ENCODE peak calls at places on chromosome 9, in four cellular contexts. Y is IMR-90, F is A549, W is HepG2. P is an unnamed sample.

GRCh38 chr9:89649045-89649691 is 44.4 kb downstream of the GADD45G start:
- DNase-seq in Y (no peak), F (no peak), W (peak), P (no peak)

GRCh38 chr9:121690316-121690715 is 38.9 kb downstream of the DAB2IP start:
- DNase-seq in Y (no peak), F (no peak), W (no peak), P (no peak)

GRCh38 chr9:86080112-86080579 is 19.2 kb downstream of the GOLM1 start:
- DNase-seq in Y (no peak), F (no peak), W (no peak), P (no peak)

GRCh38 chr9:6897831-6898230 is 140.1 kb downstream of the KDM4C start:
- DNase-seq in Y (no peak), F (no peak), W (peak), P (no peak)

GRCh38 chr9:87007711-87008360 is 60.5 kb upstream of the GAS1 start:
- DNase-seq in Y (peak), F (no peak), W (no peak), P (no peak)

GRCh38 chr9:79692857-79693571 is 121.2 kb downstream of the TLE4 start:
- DNase-seq in Y (peak), F (no peak), W (no peak), P (no peak)

GRCh38 chr9:116467740-116468351 is 219.3 kb upstream of the TRIM32 start:
- DNase-seq in Y (no peak), F (no peak), W (no peak), P (no peak)

GRCh38 chr9:133874061-133874638 is 118.0 kb downstream of the VAV2 start:
- DNase-seq in Y (peak), F (peak), W (no peak), P (no peak)

GRCh38 chr9:129386812-129387177 is 208.7 kb upstream of the IER5L start:
- DNase-seq in Y (no peak), F (no peak), W (no peak), P (no peak)

GRCh38 chr9:121122450-121123032 is 47.8 kb downstream of the CNTRL start:
- DNase-seq in Y (no peak), F (no peak), W (no peak), P (no peak)

GRCh38 chr9:133607381-133607780 is 1.8 kb downstream of the FAM163B start:
- DNase-seq in Y (no peak), F (no peak), W (no peak), P (no peak)

GRCh38 chr9:136996361-136997281 is at the start of gene CLIC3:
- DNase-seq in Y (no peak), F (peak), W (peak), P (peak)

GRCh38 chr9:135482015-135482754 is 2.6 kb downstream of the PPP1R26 start:
- DNase-seq in Y (no peak), F (no peak), W (no peak), P (no peak)

GRCh38 chr9:13139641-13140171 is 139.8 kb downstream of the MPDZ start:
- DNase-seq in Y (peak), F (peak), W (peak), P (no peak)

GRCh38 chr9:100112677-100113336 is 13.8 kb downstream of the INVS start:
- DNase-seq in Y (no peak), F (no peak), W (no peak), P (no peak)

GRCh38 chr9:134065720-134066419 is 2.0 kb downstream of the BRD3 start:
- DNase-seq in Y (peak), F (no peak), W (peak), P (peak)

GRCh38 chr9:124298646-124299235 is 41.0 kb downstream of the NEK6 start:
- DNase-seq in Y (no peak), F (no peak), W (peak), P (no peak)

GRCh38 chr9:79801459-79801858 is 229.7 kb downstream of the TLE4 start:
- DNase-seq in Y (no peak), F (no peak), W (no peak), P (no peak)

GRCh38 chr9:92590386-92590785 is 54.6 kb upstream of the ECM2 start:
- DNase-seq in Y (peak), F (no peak), W (no peak), P (no peak)

GRCh38 chr9:27333241-27334052 is 36.5 kb upstream of the EQTN start:
- DNase-seq in Y (peak), F (peak), W (peak), P (peak)

GRCh38 chr9:109593612-109594011 is 95.5 kb upstream of the PTPN3 start:
- DNase-seq in Y (no peak), F (no peak), W (no peak), P (no peak)

GRCh38 chr9:72958485-72959266 is 5.8 kb upstream of the ALDH1A1 start:
- DNase-seq in Y (no peak), F (peak), W (no peak), P (no peak)

GRCh38 chr9:79672236-79672635 is 100.5 kb downstream of the TLE4 start:
- DNase-seq in Y (no peak), F (no peak), W (no peak), P (no peak)

GRCh38 chr9:129720181-129720864 is 32.5 kb downstream of the PTGES start:
- DNase-seq in Y (no peak), F (peak), W (peak), P (peak)

GRCh38 chr9:97419315-97419867 is 7.5 kb downstream of the TDRD7 start:
- DNase-seq in Y (peak), F (no peak), W (peak), P (no peak)

GRCh38 chr9:99190597-99191283 is 31.0 kb downstream of the ALG2 start:
- DNase-seq in Y (no peak), F (no peak), W (no peak), P (no peak)

GRCh38 chr9:124251188-124251587 is 6.6 kb upstream of the NEK6 start:
- DNase-seq in Y (no peak), F (no peak), W (no peak), P (no peak)

GRCh38 chr9:120440791-120441190 is 139.2 kb downstream of the CDK5RAP2 start:
- DNase-seq in Y (no peak), F (no peak), W (no peak), P (no peak)

GRCh38 chr9:81632599-81632998 is 56.7 kb downstream of the TLE1 start:
- DNase-seq in Y (peak), F (peak), W (no peak), P (no peak)

GRCh38 chr9:97046228-97046627 is 7.3 kb upstream of the CTSV start:
- DNase-seq in Y (peak), F (peak), W (peak), P (no peak)

GRCh38 chr9:71743217-71743705 is 25.1 kb downstream of the CEMIP2 start:
- DNase-seq in Y (peak), F (no peak), W (no peak), P (no peak)

GRCh38 chr9:1870915-1871314 is 144.2 kb upstream of the SMARCA2 start:
- DNase-seq in Y (no peak), F (no peak), W (no peak), P (no peak)

GRCh38 chr9:121299125-121299466 is 31.1 kb downstream of the GSN start:
- DNase-seq in Y (no peak), F (no peak), W (no peak), P (no peak)

GRCh38 chr9:94140791-94141790 is 56.8 kb downstream of the PTPDC1 start:
- DNase-seq in Y (no peak), F (no peak), W (no peak), P (no peak)

GRCh38 chr9:81522721-81523551 is 166.4 kb downstream of the TLE1 start:
- DNase-seq in Y (peak), F (peak), W (peak), P (no peak)

GRCh38 chr9:16033253-16033652 is 480.4 kb downstream of the CCDC171 start:
- DNase-seq in Y (no peak), F (no peak), W (no peak), P (no peak)

GRCh38 chr9:137674307-137675305 is 55.8 kb downstream of the EHMT1 start:
- DNase-seq in Y (no peak), F (no peak), W (no peak), P (no peak)

DNA sequence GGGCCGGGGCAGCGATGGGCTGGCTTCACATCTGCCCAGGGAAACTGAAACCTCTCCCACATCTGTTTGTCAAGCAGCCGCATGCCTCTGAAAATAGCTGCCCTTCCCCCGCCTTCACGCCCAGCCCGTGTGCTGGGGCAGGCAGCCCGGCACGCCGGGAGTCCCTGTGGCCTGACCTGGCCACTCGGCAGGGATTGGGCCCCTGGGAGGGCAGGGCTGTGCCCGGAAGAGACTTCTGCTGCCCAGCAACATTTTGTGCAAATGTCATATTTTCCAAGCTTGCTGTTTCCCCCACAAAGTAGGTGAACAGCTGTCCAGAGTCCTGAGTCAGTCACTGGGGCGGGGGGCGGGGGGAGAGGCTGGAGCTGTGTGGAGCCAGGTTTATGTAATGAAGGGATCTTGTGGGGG is 8.2 kb downstream of the COL27A1 start:
- DNase-seq in Y (peak), F (peak), W (peak), P (no peak)
- TF ChIP-seq MAFK in Y (no peak), F (no peak), W (no peak), P (no peak)

GRCh38 chr9:114155967-114156294 is 594 bp downstream of the COL27A1 start:
- DNase-seq in Y (no peak), F (no peak), W (no peak), P (no peak)

GRCh38 chr9:114154597-114155102 is 687 bp upstream of the COL27A1 start:
- DNase-seq in Y (no peak), F (no peak), W (no peak), P (no peak)

GRCh38 chr9:114155263-114155966 is at the start of gene COL27A1:
- DNase-seq in Y (peak), F (peak), W (peak), P (peak)

GRCh38 chr9:114156311-114156657 is 947 bp downstream of the COL27A1 start:
- DNase-seq in Y (no peak), F (no peak), W (no peak), P (no peak)

GRCh38 chr9:114153761-114154596 is 1.4 kb upstream of the COL27A1 start:
- DNase-seq in Y (peak), F (peak), W (peak), P (no peak)
- TF ChIP-seq SMC3 in Y (peak), F (peak), W (peak), P (no peak)

GRCh38 chr9:127323393-127323792 is 58.8 kb downstream of the GARNL3 start:
- DNase-seq in Y (no peak), F (no peak), W (no peak), P (no peak)
- TF ChIP-seq MAFK in Y (no peak), F (no peak), W (no peak), P (no peak)

DNA sequence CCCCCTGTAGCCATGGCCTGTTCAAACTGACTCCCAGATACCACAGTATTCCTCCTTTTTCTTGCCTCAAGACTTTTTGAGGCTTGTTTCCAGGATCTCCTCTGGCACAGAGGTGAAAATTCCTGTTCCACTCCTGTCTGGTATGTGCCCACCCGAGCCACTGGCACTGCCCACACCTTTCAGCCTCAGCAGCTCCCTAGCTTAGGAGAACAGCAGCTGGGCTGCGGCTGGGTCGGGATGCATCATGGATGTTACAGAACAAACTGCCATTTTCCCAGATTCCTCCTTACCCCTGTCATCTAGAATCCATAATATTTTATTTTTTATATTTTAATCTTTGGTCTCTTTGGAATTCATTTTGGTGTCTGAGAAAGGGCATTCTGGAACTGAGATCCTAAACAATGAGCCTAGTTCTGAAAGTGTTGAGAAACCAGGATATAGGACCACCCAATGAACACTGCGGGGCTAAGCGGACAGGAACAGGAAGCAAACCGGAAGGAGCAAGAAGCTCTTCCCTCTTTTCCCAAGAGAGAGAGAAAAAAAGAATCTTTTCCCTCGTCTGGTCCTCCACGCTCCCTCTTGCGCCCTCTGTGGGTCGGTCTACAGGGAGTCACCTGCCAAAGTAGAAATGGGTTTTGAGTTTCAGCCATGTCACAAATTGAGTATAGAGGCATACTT is 12.5 kb downstream of the OR2S2 start:
- DNase-seq in Y (peak), F (peak), W (peak), P (peak)
- TF ChIP-seq SMC3 in Y (peak), F (peak), W (peak), P (peak)

GRCh38 chr9:70043689-70044449 is at the start of gene MAMDC2:
- DNase-seq in Y (peak), F (no peak), W (no peak), P (no peak)

GRCh38 chr9:70045452-70045851 is 1.8 kb downstream of the MAMDC2 start:
- DNase-seq in Y (no peak), F (no peak), W (no peak), P (no peak)

GRCh38 chr9:70044450-70045307 is 1.0 kb downstream of the MAMDC2 start:
- DNase-seq in Y (peak), F (no peak), W (no peak), P (no peak)

GRCh38 chr9:70049236-70049635 is 5.6 kb downstream of the MAMDC2 start:
- DNase-seq in Y (peak), F (no peak), W (no peak), P (no peak)

DNA sequence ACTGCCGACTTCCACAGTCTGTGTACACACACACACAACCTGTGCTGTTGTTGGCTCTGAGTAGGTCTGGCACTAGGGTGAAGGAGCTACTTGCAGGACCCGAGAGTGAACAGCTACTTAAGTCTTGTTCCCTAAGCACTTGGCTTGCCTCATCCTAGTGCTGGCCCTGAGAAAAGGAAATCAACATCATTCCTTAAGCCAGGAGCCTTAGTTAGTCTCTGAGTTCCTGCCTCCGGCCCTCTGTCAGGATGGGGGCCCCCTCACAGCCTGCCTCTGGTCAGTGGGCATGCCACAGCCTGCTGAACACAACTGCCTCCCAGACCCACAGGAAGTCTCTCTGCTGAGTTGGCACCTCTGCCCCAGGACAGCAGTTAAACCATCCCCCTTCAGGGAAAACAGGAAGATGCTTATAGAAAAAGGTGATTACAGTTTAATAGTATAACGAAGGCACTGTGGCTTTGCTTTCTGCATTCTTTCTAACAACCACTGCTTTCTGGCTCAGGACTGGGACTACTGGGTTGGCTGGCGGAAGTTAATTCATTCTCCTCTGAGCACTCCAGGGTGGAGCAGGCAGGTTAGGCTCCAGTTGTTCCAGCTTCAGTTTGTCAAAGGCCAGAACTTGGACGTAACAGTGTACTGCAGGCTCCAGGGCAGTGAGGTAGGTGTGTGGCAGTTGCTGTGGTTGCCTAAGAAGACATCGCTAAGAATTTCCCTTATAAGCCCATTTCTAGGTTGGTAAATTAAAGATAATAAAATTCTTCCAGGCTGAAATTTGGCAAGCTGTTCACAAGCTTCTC is 2.8 kb downstream of the MAMDC2 start:
- DNase-seq in Y (no peak), F (no peak), W (no peak), P (no peak)
- TF ChIP-seq MAFK in Y (peak), F (no peak), W (no peak), P (no peak)

DNA sequence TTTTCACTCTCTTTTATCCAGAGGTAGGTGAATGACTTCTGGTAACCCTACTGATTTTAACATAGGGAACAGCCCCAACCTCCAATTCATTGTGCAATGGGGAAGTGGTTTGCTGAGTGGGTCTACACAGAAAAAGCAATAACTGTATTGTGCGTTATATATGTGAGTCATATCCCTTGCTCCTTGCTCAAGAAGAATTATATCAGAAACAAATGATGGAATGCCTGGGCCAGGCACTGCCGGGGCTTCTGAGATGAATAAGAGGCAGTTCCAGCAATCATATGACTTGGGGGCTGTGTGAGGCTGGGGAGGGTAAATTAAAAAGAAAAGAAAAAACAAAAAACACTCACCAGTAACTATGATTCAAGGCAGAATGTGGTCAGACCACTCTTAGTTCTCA is 79.2 kb upstream of the ABCA1 start:
- DNase-seq in Y (peak), F (peak), W (no peak), P (no peak)
- TF ChIP-seq SMC3 in Y (peak), F (peak), W (no peak), P (no peak)

DNA sequence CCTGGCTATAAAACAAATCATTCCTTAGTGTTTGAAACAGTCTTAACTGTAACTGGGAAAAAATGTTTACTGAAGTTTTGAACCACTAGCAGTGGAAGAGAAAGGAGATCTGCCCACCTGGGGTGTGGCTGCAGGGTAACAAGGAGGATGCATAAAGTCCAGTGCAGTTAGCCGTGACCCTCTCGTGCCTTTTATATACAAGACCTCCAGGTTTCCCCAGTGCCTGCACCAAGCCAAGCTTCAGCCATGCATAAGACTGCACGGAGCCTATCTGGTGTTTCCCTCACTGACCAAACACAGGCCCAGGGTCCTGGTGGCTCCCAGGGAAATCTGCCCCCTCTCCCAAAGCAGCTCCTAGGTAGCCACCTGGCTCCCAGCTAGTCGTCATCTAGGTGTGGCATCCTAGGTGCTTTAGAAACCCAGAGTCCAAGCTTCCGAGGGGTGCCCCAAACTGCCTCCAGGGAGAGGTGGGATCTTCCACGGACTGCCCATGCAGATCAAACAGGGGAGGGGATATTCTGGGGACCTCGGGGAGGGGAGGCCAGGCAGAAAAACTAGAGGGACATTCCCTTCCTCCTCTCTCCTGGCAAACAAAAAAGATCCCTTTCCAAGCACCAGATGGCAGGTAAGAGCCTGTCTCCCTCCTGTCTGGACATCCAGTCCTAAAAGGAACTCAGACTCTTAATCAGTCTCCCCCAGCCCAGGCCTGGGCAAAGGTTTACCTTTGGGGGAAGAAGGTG is 2.7 kb downstream of the SHB start:
- DNase-seq in Y (no peak), F (no peak), W (no peak), P (no peak)
- TF ChIP-seq MAFK in Y (no peak), F (no peak), W (no peak), P (no peak)

P was measured in K562.